ENCODE peak calls at places on chromosomes 3 and 15, in eight cellular contexts. I, E, G, R, K, F, A and X are unnamed samples.

GRCh38 chr3:27625848-27626247 is 96.3 kb downstream of the EOMES start:
- DNase-seq in I (no peak), E (no peak), G (no peak), R (no peak), K (no peak), F (no peak), A (no peak), X (no peak)

GRCh38 chr3:31010491-31010890 is 116.0 kb upstream of the GADL1 start:
- DNase-seq in I (no peak), E (peak), G (no peak), R (no peak), K (no peak), F (no peak), A (no peak), X (no peak)

GRCh38 chr3:172449468-172450149 is 1.4 kb upstream of the GHSR start:
- DNase-seq in I (peak), E (peak), G (no peak), R (peak), K (no peak), F (no peak), A (no peak), X (no peak)

GRCh38 chr3:96428097-96428496 is 386.3 kb upstream of the EPHA6 start:
- DNase-seq in I (no peak), E (no peak), G (no peak), R (no peak), K (no peak), F (no peak), A (no peak), X (no peak)

GRCh38 chr3:182739619-182740018 is 53.7 kb upstream of the ATP11B start:
- DNase-seq in I (no peak), E (no peak), G (no peak), R (no peak), K (no peak), F (no peak), A (no peak), X (no peak)

GRCh38 chr3:5010706-5011554 is 31.7 kb downstream of the BHLHE40 start:
- DNase-seq in I (no peak), E (no peak), G (no peak), R (no peak), K (no peak), F (no peak), A (no peak), X (no peak)

GRCh38 chr15:98548172-98548971 is 100.0 kb upstream of the IGF1R start:
- DNase-seq in I (peak), E (peak), G (peak), R (peak), K (peak), F (peak), A (no peak), X (peak)

GRCh38 chr3:124032351-124032880 is 40.5 kb upstream of the ROPN1 start:
- DNase-seq in I (peak), E (no peak), G (no peak), R (peak), K (no peak), F (peak), A (no peak), X (no peak)

GRCh38 chr15:77840962-77841361 is 208.2 kb upstream of the LINGO1 start:
- DNase-seq in I (no peak), E (no peak), G (no peak), R (no peak), K (no peak), F (no peak), A (no peak), X (no peak)

GRCh38 chr3:45884368-45885201 is 1.8 kb upstream of the CCR9 start:
- DNase-seq in I (no peak), E (no peak), G (no peak), R (no peak), K (no peak), F (no peak), A (no peak), X (no peak)

GRCh38 chr3:128372707-128373533 is 93.8 kb downstream of the DNAJB8 start:
- DNase-seq in I (no peak), E (no peak), G (no peak), R (no peak), K (no peak), F (no peak), A (no peak), X (no peak)

GRCh38 chr3:60010778-60011177 is 961.0 kb upstream of the CFAP20DC start:
- DNase-seq in I (no peak), E (no peak), G (no peak), R (no peak), K (peak), F (no peak), A (peak), X (no peak)

GRCh38 chr3:87949879-87950208 is 109.0 kb downstream of the CGGBP1 start:
- DNase-seq in I (no peak), E (no peak), G (no peak), R (no peak), K (no peak), F (no peak), A (no peak), X (no peak)

GRCh38 chr3:150299221-150299620 is 108.9 kb upstream of the TSC22D2 start:
- DNase-seq in I (no peak), E (peak), G (no peak), R (no peak), K (no peak), F (no peak), A (no peak), X (no peak)

GRCh38 chr3:176855901-176856486 is 341.3 kb downstream of the TBL1XR1 start:
- DNase-seq in I (no peak), E (peak), G (no peak), R (no peak), K (no peak), F (no peak), A (no peak), X (no peak)

GRCh38 chr3:4289044-4289443 is 14.1 kb upstream of the SETMAR start:
- DNase-seq in I (no peak), E (no peak), G (no peak), R (no peak), K (no peak), F (no peak), A (no peak), X (no peak)

GRCh38 chr3:180961552-180961951 is 28.0 kb downstream of the DNAJC19 start:
- DNase-seq in I (no peak), E (no peak), G (no peak), R (no peak), K (no peak), F (no peak), A (no peak), X (no peak)

GRCh38 chr3:127291114-127291513 is 3.3 kb upstream of the PRR20G start:
- DNase-seq in I (no peak), E (no peak), G (no peak), R (no peak), K (no peak), F (no peak), A (no peak), X (no peak)

GRCh38 chr3:151398895-151399294 is 14.3 kb upstream of the P2RY12 start:
- DNase-seq in I (no peak), E (no peak), G (no peak), R (no peak), K (no peak), F (no peak), A (no peak), X (no peak)

GRCh38 chr3:17747890-17748247 is 5.4 kb upstream of the TBC1D5 start:
- DNase-seq in I (no peak), E (no peak), G (no peak), R (no peak), K (no peak), F (no peak), A (no peak), X (no peak)

GRCh38 chr15:95829062-95829461 is 501.4 kb upstream of the NR2F2 start:
- DNase-seq in I (no peak), E (no peak), G (no peak), R (no peak), K (no peak), F (no peak), A (no peak), X (no peak)

GRCh38 chr15:39471791-39472190 is 109.1 kb upstream of the THBS1 start:
- DNase-seq in I (no peak), E (no peak), G (no peak), R (no peak), K (no peak), F (no peak), A (no peak), X (no peak)

GRCh38 chr3:152245498-152246175 is 23.1 kb upstream of the MBNL1 start:
- DNase-seq in I (no peak), E (no peak), G (no peak), R (no peak), K (no peak), F (no peak), A (no peak), X (no peak)

GRCh38 chr3:169668081-169668956 is 4.8 kb upstream of the MECOM start:
- DNase-seq in I (peak), E (peak), G (no peak), R (peak), K (no peak), F (no peak), A (no peak), X (no peak)

GRCh38 chr3:154656496-154656895 is 226.5 kb upstream of the GPR149 start:
- DNase-seq in I (no peak), E (no peak), G (no peak), R (no peak), K (no peak), F (no peak), A (no peak), X (no peak)

GRCh38 chr3:127544151-127544805 is 46.3 kb downstream of the TPRA1 start:
- DNase-seq in I (peak), E (peak), G (peak), R (peak), K (peak), F (peak), A (peak), X (no peak)

GRCh38 chr3:16452265-16452664 is 61.2 kb downstream of the RFTN1 start:
- DNase-seq in I (no peak), E (no peak), G (no peak), R (no peak), K (no peak), F (no peak), A (no peak), X (no peak)

GRCh38 chr3:119562307-119562961 is 3.0 kb upstream of the CD80 start:
- DNase-seq in I (no peak), E (no peak), G (no peak), R (no peak), K (no peak), F (no peak), A (peak), X (no peak)

GRCh38 chr3:155270485-155271342 is 22.8 kb downstream of the STRIT1 start:
- DNase-seq in I (no peak), E (no peak), G (no peak), R (no peak), K (no peak), F (no peak), A (no peak), X (no peak)

GRCh38 chr3:126083138-126083445 is 832 bp downstream of the SLC41A3 start:
- DNase-seq in I (no peak), E (no peak), G (no peak), R (no peak), K (no peak), F (no peak), A (no peak), X (no peak)

GRCh38 chr15:97745481-97746071 is 214.9 kb upstream of the ARRDC4 start:
- DNase-seq in I (no peak), E (peak), G (no peak), R (peak), K (no peak), F (no peak), A (no peak), X (no peak)

GRCh38 chr3:182241777-182242556 is 530.2 kb downstream of the SOX2 start:
- DNase-seq in I (peak), E (peak), G (peak), R (no peak), K (no peak), F (peak), A (no peak), X (no peak)

GRCh38 chr3:40237892-40238571 is 71.5 kb upstream of the EIF1B start:
- DNase-seq in I (no peak), E (no peak), G (no peak), R (no peak), K (no peak), F (no peak), A (no peak), X (no peak)

GRCh38 chr15:63509933-63510547 is 5.6 kb downstream of the USP3 start:
- DNase-seq in I (no peak), E (peak), G (no peak), R (no peak), K (no peak), F (no peak), A (no peak), X (no peak)

GRCh38 chr15:31403606-31404005 is 77.0 kb downstream of the KLF13 start:
- DNase-seq in I (no peak), E (no peak), G (no peak), R (no peak), K (no peak), F (no peak), A (no peak), X (no peak)

GRCh38 chr15:53962646-53963561 is 15.3 kb upstream of the UNC13C start:
- DNase-seq in I (peak), E (peak), G (no peak), R (peak), K (no peak), F (no peak), A (no peak), X (no peak)

GRCh38 chr3:112390783-112391641 is 58.1 kb downstream of the CD200 start:
- DNase-seq in I (no peak), E (peak), G (no peak), R (no peak), K (peak), F (peak), A (no peak), X (peak)

GRCh38 chr3:112391648-112392047 is 58.7 kb downstream of the CD200 start:
- DNase-seq in I (no peak), E (no peak), G (no peak), R (no peak), K (no peak), F (no peak), A (no peak), X (no peak)

GRCh38 chr3:112388972-112389371 is 56.0 kb downstream of the CD200 start:
- DNase-seq in I (no peak), E (no peak), G (no peak), R (no peak), K (no peak), F (no peak), A (no peak), X (no peak)

GRCh38 chr3:112392393-112393359 is 59.7 kb downstream of the CD200 start:
- DNase-seq in I (no peak), E (no peak), G (no peak), R (no peak), K (no peak), F (no peak), A (no peak), X (no peak)

DNA sequence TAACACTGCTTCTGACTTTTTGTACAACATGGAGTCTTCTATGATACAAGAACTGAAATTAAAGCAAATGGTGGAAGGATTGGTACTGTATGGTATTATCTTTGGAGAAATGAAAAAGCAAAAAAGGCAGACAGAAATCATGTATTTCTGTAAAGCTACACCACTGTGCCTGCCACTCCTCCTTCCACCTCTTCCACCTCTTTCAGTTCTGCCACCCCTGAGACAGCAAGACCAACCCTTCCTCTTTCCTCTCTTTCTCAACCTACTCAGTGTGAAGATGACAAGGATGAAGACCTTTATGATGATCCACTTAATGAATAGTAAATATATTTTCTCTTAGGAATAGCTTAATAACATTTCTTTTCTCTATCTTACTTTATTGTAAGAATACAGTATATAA is 57.0 kb downstream of the CD200 start:
- DNase-seq in I (no peak), E (no peak), G (no peak), R (no peak), K (no peak), F (no peak), A (no peak), X (no peak)
- H3K27ac ChIP-seq in I (no peak), E (peak), G (peak), R (no peak), K (no peak), F (peak), A (no peak), X (peak)

GRCh38 chr3:50503947-50504346 is 513 bp upstream of the CACNA2D2 start:
- DNase-seq in I (no peak), E (no peak), G (no peak), R (no peak), K (no peak), F (no peak), A (no peak), X (no peak)
- H3K27ac ChIP-seq in I (peak), E (no peak), G (no peak), R (no peak), K (peak), F (no peak), A (no peak), X (no peak)

GRCh38 chr3:195897081-195897852 is 11.1 kb downstream of the TNK2 start:
- DNase-seq in I (peak), E (peak), G (no peak), R (no peak), K (no peak), F (no peak), A (no peak), X (no peak)
- H3K27ac ChIP-seq in I (peak), E (peak), G (peak), R (peak), K (peak), F (peak), A (peak), X (peak)

DNA sequence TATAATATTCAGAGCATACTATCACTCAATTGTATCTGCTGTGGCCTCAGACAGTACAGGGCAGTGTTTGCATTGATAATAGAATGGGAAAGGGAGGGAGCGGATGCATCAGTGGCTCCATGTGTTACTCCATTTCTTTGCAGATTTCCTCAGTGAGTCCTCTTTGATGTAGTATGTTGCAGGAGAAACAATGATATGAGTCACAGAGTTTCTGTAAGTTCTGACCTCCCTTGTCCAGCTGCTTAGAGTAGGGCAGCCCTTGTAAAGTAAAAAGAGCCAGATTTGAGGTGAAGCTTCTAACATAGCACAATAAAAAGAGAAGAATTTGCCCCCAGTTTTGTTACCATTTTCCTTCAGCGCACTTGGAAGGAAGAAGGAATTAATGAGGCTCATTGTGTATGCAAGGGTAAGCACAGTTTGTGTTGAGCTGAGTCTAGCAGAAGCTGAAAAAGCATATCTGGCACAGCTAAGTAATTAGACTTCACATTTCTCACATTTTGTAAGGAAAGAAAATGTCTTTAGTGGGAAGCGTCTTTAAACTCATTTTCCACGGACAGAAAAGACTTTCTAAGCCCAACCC is 555.8 kb upstream of the IL12A start:
- DNase-seq in I (no peak), E (peak), G (no peak), R (no peak), K (no peak), F (no peak), A (no peak), X (no peak)
- H3K27ac ChIP-seq in I (no peak), E (no peak), G (no peak), R (no peak), K (no peak), F (no peak), A (no peak), X (peak)

GRCh38 chr15:65787260-65787659 is 4.8 kb downstream of the DENND4A start:
- DNase-seq in I (no peak), E (no peak), G (no peak), R (no peak), K (no peak), F (no peak), A (no peak), X (no peak)
- H3K27ac ChIP-seq in I (peak), E (peak), G (peak), R (peak), K (peak), F (no peak), A (no peak), X (no peak)

DNA sequence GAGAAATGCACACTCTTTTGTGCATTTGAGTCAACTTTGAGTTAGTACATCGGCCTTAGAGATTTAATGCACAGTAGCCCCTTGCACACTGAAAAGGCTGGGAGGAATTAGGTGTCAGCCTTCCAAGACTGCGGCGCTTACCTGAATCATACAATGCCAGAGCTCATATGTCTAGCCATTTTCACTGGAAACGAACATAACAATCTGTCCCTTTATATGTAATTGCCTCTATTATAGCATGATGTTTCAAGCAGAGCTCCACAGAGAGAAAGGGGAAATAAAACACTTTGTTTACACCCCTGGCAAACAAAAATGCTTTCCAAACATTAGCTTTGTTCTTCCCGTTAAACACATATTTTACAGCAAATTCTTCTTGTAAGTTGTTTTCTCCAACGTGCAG is 315.6 kb upstream of the SLCO3A1 start:
- DNase-seq in I (no peak), E (no peak), G (no peak), R (no peak), K (no peak), F (no peak), A (no peak), X (no peak)
- H3K27ac ChIP-seq in I (peak), E (no peak), G (no peak), R (no peak), K (no peak), F (peak), A (no peak), X (peak)

DNA sequence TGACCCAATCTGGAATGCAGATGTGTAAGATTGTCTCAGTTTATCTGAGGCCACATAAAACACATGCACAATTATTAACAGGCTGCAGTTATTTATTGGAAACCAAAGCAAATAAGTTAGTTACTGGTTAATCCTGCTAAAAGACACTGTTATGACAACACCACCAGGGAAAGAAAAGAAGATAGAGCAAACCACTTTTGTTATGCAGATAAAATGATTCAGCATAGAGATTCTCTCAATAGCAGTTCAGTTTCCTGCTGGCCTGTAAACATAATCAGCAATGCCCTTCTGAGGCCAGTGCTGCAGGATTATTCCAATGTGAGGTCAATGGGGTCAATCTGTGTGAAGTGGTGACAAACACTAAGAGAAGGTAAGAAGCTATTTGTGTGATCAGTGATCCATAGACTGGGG is 244.4 kb downstream of the ZBTB20 start:
- DNase-seq in I (no peak), E (no peak), G (no peak), R (no peak), K (no peak), F (no peak), A (no peak), X (no peak)
- H3K27ac ChIP-seq in I (no peak), E (no peak), G (peak), R (peak), K (no peak), F (peak), A (no peak), X (peak)